ENCODE peak calls at places on chromosome 12, in five cellular contexts. K, V, W, D and I are unnamed samples.

GRCh38 chr12:96502477-96502876 is 13.1 kb downstream of the CFAP54 start:
- DNase-seq in K (no peak), V (no peak), W (no peak), D (peak), I (no peak)

GRCh38 chr12:124039276-124039675 is 66.3 kb downstream of the ZNF664 start:
- DNase-seq in K (no peak), V (no peak), W (no peak), D (peak), I (no peak)

GRCh38 chr12:105738036-105738435 is 400.7 kb downstream of the NUAK1 start:
- DNase-seq in K (no peak), V (no peak), W (no peak), D (no peak), I (no peak)

GRCh38 chr12:57473886-57474285 is 5.8 kb downstream of the ARHGAP9 start:
- DNase-seq in K (no peak), V (no peak), W (no peak), D (no peak), I (no peak)

GRCh38 chr12:56749853-56750252 is 2.3 kb downstream of the PRIM1 start:
- DNase-seq in K (no peak), V (no peak), W (no peak), D (no peak), I (no peak)

GRCh38 chr12:43378448-43378847 is 173.6 kb downstream of the ADAMTS20 start:
- DNase-seq in K (no peak), V (no peak), W (no peak), D (no peak), I (no peak)

GRCh38 chr12:86526060-86526595 is 269.9 kb upstream of the MGAT4C start:
- DNase-seq in K (no peak), V (no peak), W (no peak), D (no peak), I (no peak)

GRCh38 chr12:57614178-57614947 is 3.1 kb downstream of the ARHGEF25 start:
- DNase-seq in K (no peak), V (peak), W (no peak), D (no peak), I (no peak)

GRCh38 chr12:76810690-76811434 is 46.9 kb downstream of the ZDHHC17 start:
- DNase-seq in K (no peak), V (no peak), W (no peak), D (no peak), I (no peak)

GRCh38 chr12:95351745-95352144 is 122.2 kb upstream of the METAP2 start:
- DNase-seq in K (no peak), V (no peak), W (no peak), D (no peak), I (no peak)